ENCODE peak calls at places on chromosomes 4 and X, in eight cellular contexts. B, N, L, J, I, Y, A and Z are unnamed samples.

GRCh38 chr4:98573791-98574190 is 84.6 kb downstream of the TSPAN5 start:
- DNase-seq in B (no peak), N (no peak), L (no peak), J (no peak), I (no peak), Y (no peak), A (no peak), Z (no peak)

GRCh38 chr4:73721419-73721818 is 18.9 kb upstream of the CXCL8 start:
- DNase-seq in B (no peak), N (no peak), L (no peak), J (no peak), I (no peak), Y (no peak), A (peak; percentile 78), Z (no peak)

GRCh38 chr4:89000844-89001360 is 56.1 kb downstream of the FAM13A start:
- DNase-seq in B (no peak), N (no peak), L (no peak), J (no peak), I (no peak), Y (no peak), A (no peak), Z (no peak)

GRCh38 chr4:100695871-100696270 is 178.0 kb upstream of the EMCN start:
- DNase-seq in B (no peak), N (no peak), L (no peak), J (no peak), I (no peak), Y (no peak), A (no peak), Z (no peak)

GRCh38 chrX:123647244-123647643 is 85.6 kb downstream of the THOC2 start:
- DNase-seq in B (no peak), N (no peak), L (no peak), J (no peak), I (no peak), Y (no peak), A (no peak), Z (no peak)

GRCh38 chrX:155065035-155065734 is 5.8 kb downstream of the CMC4 start:
- DNase-seq in B (no peak), N (no peak), L (no peak), J (no peak), I (no peak), Y (no peak), A (peak; percentile 16), Z (no peak)

GRCh38 chr4:24322517-24322916 is 261.8 kb downstream of the DHX15 start:
- DNase-seq in B (no peak), N (no peak), L (no peak), J (no peak), I (no peak), Y (no peak), A (no peak), Z (no peak)

GRCh38 chr4:168562021-168562691 is 65.3 kb downstream of the PALLD start:
- DNase-seq in B (no peak), N (no peak), L (no peak), J (no peak), I (no peak), Y (no peak), A (no peak), Z (no peak)

GRCh38 chrX:154485150-154486051 is 1.0 kb downstream of the UBL4A start:
- DNase-seq in B (no peak), N (no peak), L (no peak), J (no peak), I (no peak), Y (no peak), A (no peak), Z (no peak)

GRCh38 chr4:160129439-160129838 is 1026.6 kb downstream of the RAPGEF2 start:
- DNase-seq in B (no peak), N (no peak), L (no peak), J (no peak), I (no peak), Y (no peak), A (no peak), Z (no peak)

GRCh38 chrX:132480581-132481203 is 8.1 kb downstream of the MBNL3 start:
- DNase-seq in B (no peak), N (peak; percentile 17), L (no peak), J (no peak), I (no peak), Y (peak; percentile 89), A (peak; percentile 73), Z (peak; percentile 42)

GRCh38 chr4:879730-880079 is 52.4 kb downstream of the GAK start:
- DNase-seq in B (no peak), N (no peak), L (no peak), J (no peak), I (no peak), Y (no peak), A (no peak), Z (peak; percentile 86)

GRCh38 chrX:16033336-16033735 is 90.0 kb upstream of the GRPR start:
- DNase-seq in B (no peak), N (no peak), L (peak; percentile 27), J (no peak), I (no peak), Y (no peak), A (peak; percentile 27), Z (no peak)

GRCh38 chrX:47831788-47832187 is 4.9 kb upstream of the ZNF81 start:
- DNase-seq in B (peak; percentile 16), N (peak; percentile 44), L (no peak), J (no peak), I (peak; percentile 58), Y (peak; percentile 63), A (no peak), Z (peak; percentile 55)

GRCh38 chr4:25320374-25321172 is 8.0 kb downstream of the ZCCHC4 start:
- DNase-seq in B (no peak), N (no peak), L (peak; percentile 69), J (no peak), I (no peak), Y (no peak), A (peak; percentile 49), Z (peak; percentile 25)

GRCh38 chr4:106036848-106037247 is 141.6 kb downstream of the NPNT start:
- DNase-seq in B (no peak), N (no peak), L (no peak), J (no peak), I (no peak), Y (no peak), A (no peak), Z (no peak)

GRCh38 chr4:9781343-9782135 is at the start of gene DRD5:
- DNase-seq in B (no peak), N (peak; percentile 67), L (no peak), J (no peak), I (peak; percentile 69), Y (no peak), A (no peak), Z (no peak)

GRCh38 chr4:8440491-8441311 is at the start of the genes ACOX3 and TRMT44:
- DNase-seq in B (peak; percentile 96), N (peak; percentile 95), L (peak; percentile 74), J (peak; percentile 49), I (peak; percentile 92), Y (peak; percentile 87), A (peak; percentile 54), Z (peak; percentile 91)
- TF ChIP-seq CTCF in B (no peak), N (no peak), L (no peak), J (no peak), I (no peak), Y (no peak), A (no peak), Z (no peak)

GRCh38 chr4:182324282-182324681 is 81.1 kb downstream of the TENM3 start:
- DNase-seq in B (no peak), N (no peak), L (no peak), J (no peak), I (no peak), Y (no peak), A (no peak), Z (no peak)
- TF ChIP-seq CTCF in B (no peak), N (no peak), L (no peak), J (no peak), I (no peak), Y (no peak), A (no peak), Z (no peak)

DNA sequence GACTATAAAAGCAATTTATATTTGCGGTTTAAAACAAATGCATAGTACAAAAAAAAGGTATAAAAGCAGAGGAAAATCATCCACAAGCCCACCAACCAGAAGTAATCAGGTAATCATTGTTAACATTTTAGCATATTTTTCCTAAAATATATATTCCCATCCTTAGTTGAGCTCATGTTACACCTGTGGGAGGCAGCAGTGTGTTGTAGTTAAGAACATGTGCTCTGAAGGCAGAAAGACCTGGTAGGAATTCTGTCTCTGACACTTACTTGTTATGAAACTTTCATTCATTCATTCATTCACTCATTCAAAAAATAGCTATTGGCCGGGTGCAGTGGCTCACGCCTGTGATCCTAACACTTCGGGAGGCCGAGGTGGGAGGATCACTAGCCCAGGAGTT is 15.4 kb upstream of the CDKL5 start:
- DNase-seq in B (no peak), N (no peak), L (no peak), J (no peak), I (no peak), Y (no peak), A (no peak), Z (no peak)
- TF ChIP-seq CTCF in B (peak; percentile 49), N (no peak), L (peak; percentile 45), J (no peak), I (peak; percentile 49), Y (peak; percentile 32), A (peak; percentile 42), Z (peak; percentile 43)

DNA sequence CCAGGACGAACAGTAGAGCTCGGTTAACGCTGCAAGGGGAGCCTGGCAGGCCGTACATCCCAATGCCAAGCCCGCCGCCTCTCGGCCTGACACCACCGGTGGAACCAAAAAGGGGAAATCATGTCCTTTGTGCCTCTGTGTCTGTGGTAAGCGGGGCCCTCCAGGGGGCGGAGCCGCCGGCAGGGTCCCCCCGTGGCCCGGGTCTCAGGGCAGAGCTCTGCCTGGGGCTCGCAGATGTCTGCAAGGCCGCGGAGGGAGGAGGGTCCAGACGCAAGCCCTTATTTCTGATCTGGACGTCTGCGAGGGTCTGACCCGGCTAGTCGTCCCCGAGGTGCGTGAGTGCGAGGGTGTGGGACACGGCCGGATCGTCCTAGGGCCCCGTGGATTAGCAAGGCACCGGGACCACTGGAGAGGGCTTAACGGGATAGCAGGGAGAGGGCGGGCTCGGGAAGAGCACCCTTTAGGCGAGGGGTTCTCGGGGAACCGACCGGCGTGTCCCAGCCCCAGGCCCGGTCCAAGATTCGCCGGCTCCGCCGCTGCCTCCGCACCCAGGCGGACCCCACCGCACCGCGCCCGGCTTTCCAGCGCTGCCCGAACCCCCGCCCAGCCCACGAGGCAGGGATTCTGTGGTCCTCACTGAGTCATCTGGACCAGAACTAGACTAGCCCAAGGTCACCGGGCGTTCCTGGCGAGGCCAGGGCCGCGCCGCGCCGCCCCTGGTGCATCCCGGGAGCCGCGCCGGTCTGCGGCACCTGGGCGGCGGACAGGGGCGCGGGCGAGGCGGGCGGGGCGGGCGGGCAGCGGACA is 858 bp upstream of the FAM193A start:
- DNase-seq in B (peak; percentile 51), N (peak; percentile 73), L (no peak), J (no peak), I (peak; percentile 68), Y (peak; percentile 84), A (no peak), Z (peak; percentile 49)
- TF ChIP-seq CTCF in B (peak; percentile 39), N (no peak), L (peak; percentile 12), J (no peak), I (peak; percentile 29), Y (peak; percentile 67), A (peak; percentile 17), Z (peak; percentile 38)

DNA sequence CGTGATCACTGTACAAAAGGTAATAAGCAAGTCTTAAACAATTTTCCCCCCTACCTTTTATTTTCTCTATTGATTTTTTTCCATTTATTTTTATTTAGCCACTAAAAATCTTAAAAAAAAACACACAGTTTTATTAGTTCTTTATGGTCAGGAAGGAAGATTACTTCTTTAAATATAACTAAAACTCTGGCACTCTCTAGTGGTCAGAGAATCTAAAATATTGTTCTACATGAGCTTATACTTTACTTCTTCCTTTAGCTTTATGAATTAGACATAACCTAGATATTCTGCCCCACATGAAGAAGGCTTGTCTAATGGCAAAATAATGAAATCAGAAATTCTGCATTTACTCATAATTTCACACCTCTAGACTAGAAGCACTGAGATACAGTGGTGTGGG is 135.2 kb downstream of the PDE5A start:
- DNase-seq in B (no peak), N (no peak), L (no peak), J (no peak), I (no peak), Y (peak; percentile 21), A (no peak), Z (no peak)
- TF ChIP-seq CTCF in B (no peak), N (no peak), L (no peak), J (no peak), I (no peak), Y (peak; percentile 70), A (no peak), Z (peak; percentile 24)